ENCODE peak calls at places on chromosomes 2 and 18, in nine cellular contexts. O is hepatocyte; V is PC-9; G is SK-N-SH; I is IMR-90; M is CD8-positive, alpha-beta T cell; A is mammary epithelial cell; P is prostate gland; Q is fibroblast of lung. C is an unnamed sample. For H3K27me3, the result is how much of the 10 kb centered on the place peaks cover.

GRCh38 chr2:69716555-69717120 is 25.3 kb upstream of the ANXA4 start:
- DNase-seq in A (no peak), V (no peak), O (no peak), G (no peak), Q (peak), P (no peak), I (peak), M (no peak), C (no peak)

GRCh38 chr18:21741511-21742322 is 1.1 kb downstream of the MIB1 start:
- DNase-seq in G (peak), Q (peak), I (peak), V (peak), P (peak), O (peak), A (peak), M (no peak), C (no peak)

GRCh38 chr2:214450118-214450894 is 39.5 kb downstream of the VWC2L start:
- DNase-seq in Q (no peak), M (no peak), G (no peak), O (no peak), A (no peak), I (no peak), P (no peak), V (no peak), C (no peak)

GRCh38 chr2:220835563-220835962 is 736.5 kb downstream of the EPHA4 start:
- DNase-seq in Q (peak), V (no peak), M (no peak), I (peak), P (no peak), A (peak), O (no peak), G (no peak), C (no peak)

GRCh38 chr2:159936471-159936870 is 125.9 kb downstream of the PLA2R1 start:
- DNase-seq in P (no peak), A (no peak), M (no peak), O (no peak), V (no peak), Q (no peak), I (no peak), G (no peak), C (no peak)

GRCh38 chr2:17171446-17172049 is 346.7 kb downstream of the RAD51AP2 start:
- DNase-seq in P (no peak), G (peak), Q (peak), M (no peak), V (peak), O (peak), I (peak), A (peak), C (no peak)

GRCh38 chr2:240204431-240205276 is 64.2 kb upstream of the OTOS start:
- DNase-seq in A (no peak), V (no peak), O (no peak), I (no peak), P (no peak), M (no peak), Q (no peak), G (no peak), C (no peak)

GRCh38 chr2:1487758-1488715 is 74.8 kb downstream of the TPO start:
- DNase-seq in I (no peak), V (no peak), G (peak), Q (no peak), O (no peak), P (no peak), M (no peak), A (no peak), C (no peak)

GRCh38 chr2:115084446-115084845 is 642.0 kb downstream of the DPP10 start:
- DNase-seq in P (no peak), O (no peak), A (no peak), M (no peak), G (no peak), V (no peak), I (no peak), Q (no peak), C (no peak)

GRCh38 chr2:26274058-26274613 is 29.4 kb downstream of the HADHB start:
- DNase-seq in Q (peak), M (no peak), I (peak), P (peak), V (peak), O (peak), A (peak), G (no peak), C (peak)

GRCh38 chr2:134692461-134692860 is 26.3 kb downstream of the TMEM163 start:
- DNase-seq in V (no peak), I (no peak), O (no peak), M (no peak), A (no peak), P (no peak), G (no peak), Q (no peak), C (no peak)

GRCh38 chr2:136505462-136505861 is 259.9 kb upstream of the THSD7B start:
- DNase-seq in I (no peak), V (no peak), P (no peak), A (no peak), M (no peak), O (no peak), Q (no peak), G (no peak), C (no peak)

GRCh38 chr2:232843860-232844259 is 26.2 kb upstream of the SNORC start:
- DNase-seq in Q (no peak), M (no peak), A (no peak), V (no peak), O (no peak), P (no peak), I (no peak), G (no peak), C (no peak)

GRCh38 chr2:10385501-10385900 is 62.6 kb downstream of the ODC1 start:
- DNase-seq in I (no peak), V (no peak), O (no peak), G (no peak), M (no peak), P (no peak), Q (no peak), A (no peak), C (no peak)

GRCh38 chr18:2337552-2338141 is 233.7 kb downstream of the METTL4 start:
- DNase-seq in P (no peak), V (no peak), I (peak), G (peak), M (peak), O (no peak), Q (peak), A (peak), C (no peak)

GRCh38 chr2:196590286-196590685 is 49.2 kb upstream of the CCDC150 start:
- DNase-seq in A (no peak), Q (no peak), O (no peak), I (peak), P (no peak), V (peak), M (no peak), G (no peak), C (no peak)

GRCh38 chr18:37249895-37250618 is 315.5 kb downstream of the CELF4 start:
- DNase-seq in A (no peak), I (no peak), P (no peak), G (no peak), Q (no peak), M (no peak), O (no peak), V (no peak), C (no peak)

GRCh38 chr2:96890726-96891385 is 21.0 kb upstream of the SEMA4C start:
- DNase-seq in I (peak), Q (no peak), A (no peak), P (no peak), O (no peak), M (no peak), G (peak), V (no peak), C (no peak)

GRCh38 chr2:224849264-224849663 is 133.1 kb upstream of the CCDC195 start:
- DNase-seq in O (no peak), M (no peak), A (peak), Q (no peak), V (no peak), I (no peak), P (no peak), G (no peak), C (no peak)

GRCh38 chr18:61992923-61993322 is 100.1 kb upstream of the RNF152 start:
- DNase-seq in G (no peak), A (peak), Q (peak), O (no peak), I (peak), M (no peak), V (no peak), P (no peak), C (peak)

GRCh38 chr2:21037671-21038108 is 6.2 kb downstream of the APOB start:
- DNase-seq in V (no peak), O (no peak), A (peak), G (no peak), I (no peak), M (no peak), Q (no peak), P (no peak), C (no peak)

GRCh38 chr2:196925768-196926561 is 542 bp downstream of the PGAP1 start:
- DNase-seq in M (no peak), P (peak), G (peak), Q (peak), O (peak), I (peak), A (peak), V (peak), C (no peak)

GRCh38 chr2:197198890-197199289 is 111.7 kb downstream of the ANKRD44 start:
- DNase-seq in G (peak), P (peak), O (no peak), A (peak), V (no peak), Q (no peak), M (peak), I (no peak), C (no peak)

GRCh38 chr2:225164406-225165048 is 122.3 kb upstream of the DOCK10 start:
- DNase-seq in M (no peak), V (no peak), O (no peak), G (no peak), Q (no peak), P (no peak), A (no peak), I (no peak), C (no peak)

GRCh38 chr2:75199428-75200011 is at the start of gene TACR1:
- DNase-seq in M (peak), V (peak), I (peak), O (peak), Q (peak), A (peak), G (peak), P (peak), C (peak)
- H3K27me3 ChIP-seq in M (under half), V (under half), I (under half), O (half or more), Q (under half), A (under half), G (half or more), P (under half), C (under half)

GRCh38 chr2:80476535-80477117 is 172.1 kb upstream of the LRRTM1 start:
- DNase-seq in I (no peak), G (peak), P (no peak), V (no peak), M (no peak), Q (peak), A (no peak), O (no peak), C (no peak)
- TF ChIP-seq CTCF in I (no peak), G (no peak), P (no peak), V (no peak), M (no peak), Q (no peak), A (no peak), O (no peak), C (no peak)

GRCh38 chr2:176085861-176086771 is 2.4 kb upstream of the EVX2 start:
- DNase-seq in P (no peak), A (no peak), V (peak), Q (peak), O (peak), I (peak), G (peak), M (no peak), C (no peak)
- H3K4me3 ChIP-seq in P (peak), A (no peak), V (no peak), Q (no peak), O (peak), I (no peak), G (peak), M (no peak), C (no peak)

GRCh38 chr2:62217421-62217820 is 21.5 kb downstream of the B3GNT2 start:
- DNase-seq in M (no peak), O (no peak), I (no peak), V (no peak), G (no peak), A (no peak), P (no peak), Q (no peak), C (no peak)
- H3K27me3 ChIP-seq in M (under half), O (under half), I (under half), V (under half), G (under half), A (under half), P (under half), Q (under half), C (under half)

DNA sequence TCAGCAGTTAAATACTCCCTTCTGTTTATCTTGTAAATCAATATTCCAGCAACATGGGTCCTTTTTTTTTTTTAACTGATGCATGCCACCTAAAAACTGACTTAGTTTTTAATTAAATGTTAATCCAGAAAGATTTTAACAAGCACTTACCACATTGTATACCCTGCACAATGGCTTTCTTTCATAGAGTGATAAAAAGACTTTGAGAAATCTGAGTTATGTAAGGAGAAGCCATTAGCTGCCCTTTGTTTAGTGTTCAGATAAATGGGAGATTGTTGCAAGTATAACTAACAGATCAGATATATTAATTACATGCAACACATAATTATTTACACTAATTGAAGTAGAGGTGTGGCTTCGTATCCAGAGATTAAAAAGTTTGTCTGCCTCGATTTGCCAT is 22.7 kb upstream of the NFATC1 start:
- DNase-seq in O (no peak), Q (no peak), I (no peak), G (no peak), P (no peak), V (no peak), A (no peak), M (no peak), C (no peak)
- TF ChIP-seq CTCF in O (no peak), Q (no peak), I (no peak), G (no peak), P (no peak), V (no peak), A (no peak), M (no peak), C (no peak)

DNA sequence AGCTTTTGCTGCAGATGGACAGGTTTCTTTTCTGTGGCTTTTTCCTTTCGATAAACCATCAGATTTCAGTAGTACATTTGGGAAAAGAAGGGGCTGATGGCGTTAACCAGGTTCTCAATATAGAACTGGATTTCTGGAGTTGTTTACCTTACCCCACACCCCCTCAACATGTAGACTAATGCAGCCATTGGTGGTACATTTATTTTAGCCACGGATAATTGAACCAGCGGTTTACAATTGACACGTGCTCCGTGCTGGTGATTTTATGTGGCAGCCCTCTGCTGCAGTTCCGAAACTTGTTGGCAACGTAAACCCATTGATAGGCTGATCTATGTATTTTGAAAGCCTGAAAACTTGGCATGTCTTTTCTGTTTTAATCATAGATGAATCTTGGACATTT is 5.4 kb downstream of the SOX11 start:
- DNase-seq in G (no peak), P (no peak), A (no peak), O (no peak), Q (no peak), M (no peak), I (no peak), V (no peak), C (no peak)
- H3K4me3 ChIP-seq in G (peak), P (no peak), A (no peak), O (peak), Q (no peak), M (no peak), I (peak), V (no peak), C (peak)

C was measured in BJ.